ENCODE peak calls at places on chromosomes 1 and 21, in six cellular contexts. One of them, this sample, is unnamed.

GRCh38 chr1:240816472-240816871 is 204.5 kb upstream of the GREM2 start:
- DNase-seq in osteoblast: no peak
- DNase-seq in Peyer's patch: no peak
- DNase-seq in stomach: no peak
- DNase-seq in lower leg skin: no peak
- DNase-seq in prostate gland: no peak
- DNase-seq in this sample: no peak

GRCh38 chr1:109282497-109282951 is 421 bp downstream of the PSRC1 start:
- DNase-seq in osteoblast: peak; percentile 76
- DNase-seq in Peyer's patch: no peak
- DNase-seq in stomach: no peak
- DNase-seq in lower leg skin: no peak
- DNase-seq in prostate gland: no peak
- DNase-seq in this sample: no peak

GRCh38 chr21:40318371-40318770 is 451.1 kb downstream of the PCP4 start:
- DNase-seq in osteoblast: no peak
- DNase-seq in Peyer's patch: no peak
- DNase-seq in stomach: no peak
- DNase-seq in lower leg skin: no peak
- DNase-seq in prostate gland: no peak
- DNase-seq in this sample: no peak

GRCh38 chr1:2488688-2489087 is 12.6 kb downstream of the PLCH2 start:
- DNase-seq in osteoblast: no peak
- DNase-seq in Peyer's patch: no peak
- DNase-seq in stomach: no peak
- DNase-seq in lower leg skin: no peak
- DNase-seq in prostate gland: no peak
- DNase-seq in this sample: no peak

GRCh38 chr21:45802425-45802824 is 158.9 kb downstream of the PCBP3 start:
- DNase-seq in osteoblast: no peak
- DNase-seq in Peyer's patch: no peak
- DNase-seq in stomach: no peak
- DNase-seq in lower leg skin: no peak
- DNase-seq in prostate gland: no peak
- DNase-seq in this sample: no peak

GRCh38 chr1:52348704-52349301 is 17.2 kb downstream of the CC2D1B start:
- DNase-seq in osteoblast: peak; percentile 85
- DNase-seq in Peyer's patch: no peak
- DNase-seq in stomach: no peak
- DNase-seq in lower leg skin: peak; percentile 60
- DNase-seq in prostate gland: peak; percentile 17
- DNase-seq in this sample: peak; percentile 19

GRCh38 chr1:147641695-147642592 is 28.4 kb downstream of the ACP6 start:
- DNase-seq in osteoblast: no peak
- DNase-seq in Peyer's patch: peak; percentile 30
- DNase-seq in stomach: peak; percentile 50
- DNase-seq in lower leg skin: no peak
- DNase-seq in prostate gland: peak; percentile 64
- DNase-seq in this sample: no peak

GRCh38 chr1:12196641-12197482 is 30.1 kb downstream of the TNFRSF1B start:
- DNase-seq in osteoblast: peak; percentile 77
- DNase-seq in Peyer's patch: no peak
- DNase-seq in stomach: no peak
- DNase-seq in lower leg skin: no peak
- DNase-seq in prostate gland: no peak
- DNase-seq in this sample: no peak

GRCh38 chr1:118136511-118136937 is 48.5 kb downstream of the SPAG17 start:
- DNase-seq in osteoblast: peak; percentile 87
- DNase-seq in Peyer's patch: no peak
- DNase-seq in stomach: no peak
- DNase-seq in lower leg skin: no peak
- DNase-seq in prostate gland: no peak
- DNase-seq in this sample: no peak

GRCh38 chr1:184930645-184931044 is 43.7 kb downstream of the NIBAN1 start:
- DNase-seq in osteoblast: no peak
- DNase-seq in Peyer's patch: no peak
- DNase-seq in stomach: no peak
- DNase-seq in lower leg skin: no peak
- DNase-seq in prostate gland: no peak
- DNase-seq in this sample: no peak

GRCh38 chr1:96983866-96984265 is 262.3 kb downstream of the PTBP2 start:
- DNase-seq in osteoblast: no peak
- DNase-seq in Peyer's patch: no peak
- DNase-seq in stomach: no peak
- DNase-seq in lower leg skin: no peak
- DNase-seq in prostate gland: no peak
- DNase-seq in this sample: no peak

GRCh38 chr1:234564035-234565029 is 45.6 kb downstream of the IRF2BP2 start:
- DNase-seq in osteoblast: no peak
- DNase-seq in Peyer's patch: no peak
- DNase-seq in stomach: no peak
- DNase-seq in lower leg skin: peak; percentile 49
- DNase-seq in prostate gland: peak; percentile 79
- DNase-seq in this sample: no peak

GRCh38 chr1:245956225-245956624 is 550.9 kb downstream of the SMYD3 start:
- DNase-seq in osteoblast: no peak
- DNase-seq in Peyer's patch: peak; percentile 50
- DNase-seq in stomach: no peak
- DNase-seq in lower leg skin: no peak
- DNase-seq in prostate gland: no peak
- DNase-seq in this sample: no peak

GRCh38 chr1:209587778-209588177 is 4.3 kb downstream of the CAMK1G start:
- DNase-seq in osteoblast: peak; percentile 83
- DNase-seq in Peyer's patch: no peak
- DNase-seq in stomach: no peak
- DNase-seq in lower leg skin: no peak
- DNase-seq in prostate gland: no peak
- DNase-seq in this sample: no peak

GRCh38 chr21:29248124-29248523 is 50.6 kb upstream of the BACH1 start:
- DNase-seq in osteoblast: no peak
- DNase-seq in Peyer's patch: no peak
- DNase-seq in stomach: no peak
- DNase-seq in lower leg skin: no peak
- DNase-seq in prostate gland: no peak
- DNase-seq in this sample: no peak

GRCh38 chr1:172585861-172586260 is 52.9 kb downstream of the SUCO start:
- DNase-seq in osteoblast: no peak
- DNase-seq in Peyer's patch: no peak
- DNase-seq in stomach: no peak
- DNase-seq in lower leg skin: no peak
- DNase-seq in prostate gland: no peak
- DNase-seq in this sample: no peak

GRCh38 chr1:1135339-1136111 is 19.6 kb upstream of the C1orf159 start:
- DNase-seq in osteoblast: no peak
- DNase-seq in Peyer's patch: no peak
- DNase-seq in stomach: no peak
- DNase-seq in lower leg skin: no peak
- DNase-seq in prostate gland: no peak
- DNase-seq in this sample: no peak

DNA sequence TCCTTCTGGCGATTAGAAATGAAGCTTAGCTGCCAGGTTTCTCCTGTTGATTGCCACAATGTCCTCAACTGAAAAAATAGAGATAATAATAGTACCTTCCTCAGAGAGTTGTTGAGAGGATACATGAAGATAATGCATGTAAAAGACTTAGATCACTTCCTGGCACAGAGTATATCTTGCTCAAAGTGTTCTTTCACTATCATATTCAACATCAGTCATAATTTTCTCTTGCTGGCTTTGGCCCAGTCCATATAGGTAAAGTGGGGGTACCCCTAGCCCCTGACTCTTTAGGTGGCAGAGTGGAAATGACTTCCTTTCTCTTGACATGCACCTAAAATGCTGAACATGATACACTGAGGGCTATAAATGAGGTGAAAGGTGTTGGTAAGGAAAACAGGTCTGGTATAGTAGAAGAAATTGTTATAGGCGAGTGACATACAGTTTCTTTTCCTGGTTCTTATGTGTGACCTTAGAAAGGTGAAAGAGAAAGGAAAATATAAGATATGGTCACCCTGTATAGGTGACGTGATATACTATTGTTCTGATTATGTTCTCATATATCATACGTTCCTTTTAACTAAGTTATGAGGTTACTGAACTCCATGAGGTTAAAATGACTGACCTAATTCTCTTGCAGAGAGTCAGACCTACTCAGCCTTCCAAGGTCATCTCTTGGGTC is 209.9 kb upstream of the DEPDC1 start:
- DNase-seq in osteoblast: no peak
- DNase-seq in Peyer's patch: no peak
- DNase-seq in stomach: no peak
- DNase-seq in lower leg skin: no peak
- DNase-seq in prostate gland: no peak
- DNase-seq in this sample: no peak
- TF ChIP-seq CTCF in osteoblast: no peak
- TF ChIP-seq CTCF in Peyer's patch: no peak
- TF ChIP-seq CTCF in stomach: no peak
- TF ChIP-seq CTCF in lower leg skin: no peak
- TF ChIP-seq CTCF in prostate gland: no peak
- TF ChIP-seq CTCF in this sample: no peak

DNA sequence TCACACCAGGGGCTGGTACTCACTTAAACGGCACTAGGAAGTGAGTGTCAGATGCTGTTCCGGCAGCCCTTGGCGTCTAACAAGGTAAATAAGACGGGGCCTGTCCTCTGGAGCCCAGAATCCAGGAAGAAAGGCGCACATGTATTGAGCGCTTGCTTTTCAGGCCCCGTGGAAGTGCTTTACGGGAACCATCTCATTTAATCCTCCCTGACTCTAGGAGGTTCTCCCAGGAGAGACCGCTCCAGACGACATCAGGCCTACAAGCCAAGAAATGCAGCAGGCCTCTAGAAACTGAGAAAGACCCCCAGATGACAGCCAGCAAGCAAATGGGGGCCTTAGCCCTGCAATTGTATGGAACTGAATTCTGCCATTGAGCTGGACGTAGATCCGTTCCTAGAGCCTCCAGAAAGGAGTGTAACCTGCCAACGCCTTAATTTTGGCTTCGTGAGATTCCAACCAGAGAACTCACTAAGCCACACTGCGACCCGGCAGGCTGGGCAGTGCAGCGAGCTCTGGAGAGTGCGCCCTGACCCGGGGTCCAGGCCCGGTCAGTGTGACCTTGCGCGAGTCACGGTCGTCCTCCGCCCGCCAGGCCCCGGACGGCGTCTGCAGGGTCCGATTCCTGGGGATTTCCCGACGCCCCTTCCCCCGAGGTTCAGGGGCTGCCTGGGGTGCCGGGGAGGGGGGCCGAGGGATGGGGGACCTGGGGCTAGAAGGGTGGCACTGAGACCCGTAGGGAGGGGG is 532 bp upstream of the MANEAL start:
- DNase-seq in osteoblast: no peak
- DNase-seq in Peyer's patch: no peak
- DNase-seq in stomach: no peak
- DNase-seq in lower leg skin: no peak
- DNase-seq in prostate gland: no peak
- DNase-seq in this sample: no peak
- H3K4me3 ChIP-seq in osteoblast: no peak overlapping the region
- H3K4me3 ChIP-seq in Peyer's patch: peak overlapping the region; percentile 78
- H3K4me3 ChIP-seq in stomach: peak overlapping the region; percentile 62
- H3K4me3 ChIP-seq in lower leg skin: no peak overlapping the region
- H3K4me3 ChIP-seq in prostate gland: peak overlapping the region; percentile 54
- H3K4me3 ChIP-seq in this sample: peak overlapping the region; percentile 57

GRCh38 chr1:168235548-168235885 is 9.7 kb downstream of the SFT2D2 start:
- DNase-seq in osteoblast: no peak
- DNase-seq in Peyer's patch: no peak
- DNase-seq in stomach: no peak
- DNase-seq in lower leg skin: no peak
- DNase-seq in prostate gland: no peak
- DNase-seq in this sample: no peak
- TF ChIP-seq CTCF in osteoblast: no peak
- TF ChIP-seq CTCF in Peyer's patch: no peak
- TF ChIP-seq CTCF in stomach: no peak
- TF ChIP-seq CTCF in lower leg skin: no peak
- TF ChIP-seq CTCF in prostate gland: no peak
- TF ChIP-seq CTCF in this sample: no peak

DNA sequence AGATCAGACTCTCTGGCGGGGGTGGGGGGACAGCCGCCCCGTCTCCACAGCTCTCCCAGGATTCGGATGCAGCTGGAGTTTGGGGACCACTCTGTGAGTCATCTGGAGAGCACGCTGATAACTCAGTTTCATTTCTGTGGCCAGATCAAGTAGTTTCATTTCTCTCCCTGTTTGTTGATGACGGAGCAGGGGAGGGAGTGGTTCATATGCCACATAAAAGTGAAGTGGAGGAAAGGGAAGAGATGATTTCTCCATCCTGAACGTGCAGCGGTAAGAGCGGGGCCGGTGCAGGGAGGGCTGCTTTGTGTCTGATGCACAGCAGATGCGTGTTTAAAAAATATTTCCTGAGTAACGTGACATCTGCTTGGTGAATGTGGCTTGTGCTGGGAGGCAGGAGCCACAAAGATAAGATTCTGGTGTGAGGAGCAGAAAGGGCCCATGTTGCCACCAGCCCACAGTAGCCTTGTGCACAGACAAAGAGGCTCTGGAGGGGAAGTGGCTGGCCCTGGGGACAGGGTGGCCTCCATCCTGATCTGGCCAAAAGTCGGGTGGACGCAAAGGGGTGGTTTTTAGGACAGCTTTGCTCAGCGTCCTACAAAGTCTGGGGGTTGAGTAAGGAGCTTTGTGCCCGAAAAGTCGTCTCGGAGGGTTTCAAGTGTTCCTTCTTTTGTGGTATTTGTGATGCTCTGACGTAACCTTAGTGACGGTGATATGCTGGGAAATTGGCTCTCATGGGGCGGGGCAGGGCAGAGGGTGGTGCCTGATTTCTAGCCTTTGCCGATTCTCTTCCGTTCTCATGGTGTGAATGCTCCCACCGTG is at the start of gene MX2:
- DNase-seq in osteoblast: peak; percentile 92
- DNase-seq in Peyer's patch: peak; percentile 85
- DNase-seq in stomach: peak; percentile 66
- DNase-seq in lower leg skin: peak; percentile 95
- DNase-seq in prostate gland: no peak
- DNase-seq in this sample: no peak
- H3K4me3 ChIP-seq in osteoblast: peak within 1 kb of the TSS; percentile 60
- H3K4me3 ChIP-seq in Peyer's patch: peak within 1 kb of the TSS; percentile 43
- H3K4me3 ChIP-seq in stomach: peak within 1 kb of the TSS; percentile 32
- H3K4me3 ChIP-seq in lower leg skin: no peak within 1 kb of the TSS
- H3K4me3 ChIP-seq in prostate gland: peak within 1 kb of the TSS; percentile 5
- H3K4me3 ChIP-seq in this sample: no peak within 1 kb of the TSS

GRCh38 chr1:14627608-14628489 is 29.4 kb downstream of the KAZN start:
- DNase-seq in osteoblast: no peak
- DNase-seq in Peyer's patch: no peak
- DNase-seq in stomach: no peak
- DNase-seq in lower leg skin: peak; percentile 78
- DNase-seq in prostate gland: no peak
- DNase-seq in this sample: no peak
- TF ChIP-seq CTCF in osteoblast: no peak
- TF ChIP-seq CTCF in Peyer's patch: no peak
- TF ChIP-seq CTCF in stomach: no peak
- TF ChIP-seq CTCF in lower leg skin: no peak
- TF ChIP-seq CTCF in prostate gland: no peak
- TF ChIP-seq CTCF in this sample: no peak

GRCh38 chr1:156128749-156129682 is 14.5 kb downstream of the LMNA start:
- DNase-seq in osteoblast: no peak
- DNase-seq in Peyer's patch: no peak
- DNase-seq in stomach: no peak
- DNase-seq in lower leg skin: no peak
- DNase-seq in prostate gland: no peak
- DNase-seq in this sample: no peak
- H3K4me3 ChIP-seq in osteoblast: peak overlapping the region; percentile 23
- H3K4me3 ChIP-seq in Peyer's patch: peak overlapping the region; percentile 16
- H3K4me3 ChIP-seq in stomach: no peak overlapping the region
- H3K4me3 ChIP-seq in lower leg skin: no peak overlapping the region
- H3K4me3 ChIP-seq in prostate gland: no peak overlapping the region
- H3K4me3 ChIP-seq in this sample: no peak overlapping the region